ENCODE peak calls at places on chromosomes 12 and 14, in seven cellular contexts. H is CD8-positive, alpha-beta memory T cell; U is activated CD4-positive, alpha-beta T cell treated with anti-CD3 and anti-CD28 coated beads, Interleukin-2, amount 10 ng/mL, durations not matched to agents 7 days and 5 days; G is activated naive CD4-positive, alpha-beta T cell treated with anti-CD3 and anti-CD28 coated beads, Interleukin-2, amount 50 U/mL, for 16 hours; L is A549; P is progenitor cell of endocrine pancreas; I is T-helper 9 cell. A is an unnamed sample.

GRCh38 chr12:32895688-32896437 is 714 bp downstream of the PKP2 start:
- DNase-seq in U (no peak), H (no peak), P (peak; percentile 34), I (no peak), G (no peak), L (no peak), A (no peak)

GRCh38 chr12:83016226-83016835 is 329.6 kb downstream of the TMTC2 start:
- DNase-seq in H (no peak), P (no peak), I (no peak), G (no peak), U (no peak), L (peak; percentile 62), A (peak; percentile 72)

GRCh38 chr12:52380271-52380694 is 5.2 kb downstream of the KRT84 start:
- DNase-seq in P (no peak), I (no peak), G (no peak), L (peak; percentile 66), U (peak; percentile 15), H (no peak), A (peak; percentile 31)

GRCh38 chr14:34688470-34689206 is 25.8 kb downstream of the CFL2 start:
- DNase-seq in P (no peak), H (no peak), L (no peak), I (no peak), U (no peak), G (no peak), A (no peak)

GRCh38 chr14:91911474-91912032 is 35.9 kb downstream of the FBLN5 start:
- DNase-seq in P (no peak), H (no peak), G (peak; percentile 41), I (peak; percentile 23), L (peak; percentile 68), U (peak; percentile 69), A (peak; percentile 53)

GRCh38 chr14:50612795-50613194 is 52.9 kb downstream of the ATL1 start:
- DNase-seq in L (no peak), P (no peak), I (no peak), U (no peak), G (no peak), H (no peak), A (no peak)

GRCh38 chr12:19234991-19235876 is 105.7 kb downstream of the PLEKHA5 start:
- DNase-seq in L (no peak), H (no peak), I (no peak), P (no peak), U (no peak), G (no peak), A (no peak)

GRCh38 chr12:13404111-13404628 is 207.6 kb downstream of the EMP1 start:
- DNase-seq in H (no peak), G (no peak), U (no peak), I (no peak), P (no peak), L (no peak), A (no peak)

GRCh38 chr12:77943466-77943865 is 112.8 kb downstream of the NAV3 start:
- DNase-seq in L (peak; percentile 73), H (no peak), U (no peak), P (no peak), I (no peak), G (no peak), A (peak; percentile 69)

GRCh38 chr12:40573024-40573423 is 119.2 kb upstream of the CNTN1 start:
- DNase-seq in I (no peak), L (no peak), P (no peak), G (no peak), H (no peak), U (no peak), A (no peak)

GRCh38 chr12:34406228-34406995 is 384.1 kb downstream of the ALG10 start:
- DNase-seq in P (peak; percentile 9), I (no peak), L (no peak), G (peak; percentile 8), U (no peak), H (no peak), A (no peak)

GRCh38 chr14:71442503-71442902 is 489.7 kb upstream of the RGS6 start:
- DNase-seq in H (no peak), L (no peak), I (no peak), G (no peak), U (no peak), P (no peak), A (no peak)

GRCh38 chr14:74574092-74574438 is 38.0 kb downstream of the LTBP2 start:
- DNase-seq in G (no peak), L (no peak), H (no peak), P (no peak), I (no peak), U (peak; percentile 18), A (no peak)

GRCh38 chr12:104909761-104910160 is 48.3 kb downstream of the SLC41A2 start:
- DNase-seq in I (no peak), L (no peak), H (no peak), G (no peak), P (no peak), U (no peak), A (no peak)

GRCh38 chr14:93274055-93274806 is 58.6 kb downstream of the BTBD7 start:
- DNase-seq in G (no peak), I (no peak), U (no peak), L (no peak), P (no peak), H (no peak), A (no peak)

GRCh38 chr12:17108877-17109520 is 503.0 kb upstream of the LMO3 start:
- DNase-seq in P (no peak), U (no peak), I (no peak), L (peak; percentile 15), G (no peak), H (no peak), A (no peak)

GRCh38 chr12:18824287-18824686 is 86.4 kb downstream of the CAPZA3 start:
- DNase-seq in P (no peak), L (no peak), H (no peak), U (no peak), G (no peak), I (no peak), A (no peak)

GRCh38 chr12:109737631-109738030 is 24.0 kb downstream of the FAM222A start:
- DNase-seq in L (no peak), P (peak; percentile 10), G (no peak), H (no peak), I (no peak), U (no peak), A (no peak)

GRCh38 chr14:21032326-21033154 is 2.1 kb downstream of the RNASE13 start:
- DNase-seq in H (no peak), U (no peak), P (no peak), I (no peak), L (no peak), G (no peak), A (no peak)

GRCh38 chr12:92065018-92065499 is 80.6 kb downstream of the BTG1 start:
- DNase-seq in H (peak; percentile 9), P (no peak), G (peak; percentile 56), U (no peak), L (peak; percentile 83), I (peak; percentile 34), A (no peak)

GRCh38 chr12:94571556-94571955 is 78.8 kb downstream of the TMCC3 start:
- DNase-seq in U (no peak), I (no peak), P (no peak), G (no peak), H (no peak), L (peak; percentile 62), A (peak; percentile 95)

GRCh38 chr14:91352101-91352500 is 65.5 kb downstream of the CCDC88C start:
- DNase-seq in U (no peak), H (no peak), G (no peak), P (no peak), I (no peak), L (no peak), A (no peak)

GRCh38 chr12:632102-632696 is 31.0 kb downstream of the NINJ2 start:
- DNase-seq in H (no peak), U (no peak), P (peak; percentile 44), I (no peak), G (no peak), L (peak; percentile 98), A (peak; percentile 89)

GRCh38 chr14:71135911-71136310 is 228.7 kb downstream of the PCNX1 start:
- DNase-seq in L (no peak), H (no peak), U (no peak), I (no peak), P (no peak), G (no peak), A (no peak)

GRCh38 chr14:54339771-54340170 is 57.0 kb upstream of the CDKN3 start:
- DNase-seq in H (no peak), L (no peak), G (no peak), P (no peak), I (no peak), U (no peak), A (no peak)

GRCh38 chr12:26845057-26845666 is 12.2 kb upstream of the ITPR2 start:
- DNase-seq in L (peak; percentile 62), I (no peak), P (peak; percentile 50), G (no peak), H (no peak), U (no peak), A (peak; percentile 49)

GRCh38 chr14:68423686-68424085 is 369.2 kb downstream of the ZFP36L1 start:
- DNase-seq in I (no peak), L (no peak), G (no peak), P (no peak), U (no peak), H (no peak), A (no peak)